ENCODE peak calls at places on chromosome 9, in five cellular contexts. H is choroid plexus epithelial cell, S is lung, K is mesothelial cell of epicardium, Q is pancreas. X is an unnamed sample.

GRCh38 chr9:112232233-112232632 is 57.1 kb upstream of the SUSD1 start:
- DNase-seq in K (no peak), S (no peak), Q (no peak), H (no peak), X (no peak)

GRCh38 chr9:94812343-94812742 is 85.8 kb downstream of the AOPEP start:
- DNase-seq in Q (no peak), K (no peak), H (peak), S (no peak), X (no peak)

GRCh38 chr9:100590481-100590880 is 12.6 kb downstream of the CAVIN4 start:
- DNase-seq in H (peak), S (no peak), K (no peak), Q (no peak), X (no peak)

GRCh38 chr9:111807197-111807596 is 12.5 kb upstream of the SHOC1 start:
- DNase-seq in S (no peak), Q (no peak), H (no peak), K (no peak), X (no peak)

GRCh38 chr9:32524558-32525461 is 1.2 kb downstream of the RIGI start:
- DNase-seq in K (no peak), H (peak), Q (peak), S (peak), X (no peak)

GRCh38 chr9:36174731-36175130 is 5.5 kb downstream of the CCIN start:
- DNase-seq in S (no peak), H (no peak), K (no peak), Q (no peak), X (no peak)

GRCh38 chr9:6715755-6716643 is 41.8 kb upstream of the KDM4C start:
- DNase-seq in K (no peak), Q (peak), S (peak), H (peak), X (peak)

GRCh38 chr9:26131891-26132290 is 453.6 kb upstream of the TUSC1 start:
- DNase-seq in Q (no peak), S (no peak), H (peak), K (no peak), X (no peak)

GRCh38 chr9:121344062-121344696 is 25.9 kb downstream of the STOM start:
- DNase-seq in S (no peak), K (no peak), H (no peak), Q (no peak), X (no peak)

GRCh38 chr9:89477811-89478583 is 19.9 kb downstream of the SEMA4D start:
- DNase-seq in Q (peak), H (peak), S (no peak), K (no peak), X (no peak)

GRCh38 chr9:26955222-26955903 is 849 bp upstream of the IFT74 start:
- DNase-seq in Q (no peak), H (no peak), S (no peak), K (no peak), X (no peak)

GRCh38 chr9:89234636-89235035 is 56.0 kb upstream of the SHC3 start:
- DNase-seq in H (no peak), Q (no peak), K (no peak), S (peak), X (no peak)

GRCh38 chr9:9819886-9820285 is 792.9 kb downstream of the PTPRD start:
- DNase-seq in K (no peak), S (no peak), H (no peak), Q (no peak), X (no peak)

GRCh38 chr9:128361981-128362646 is 9.1 kb upstream of the URM1 start:
- DNase-seq in H (peak), K (peak), Q (peak), S (peak), X (peak)

DNA sequence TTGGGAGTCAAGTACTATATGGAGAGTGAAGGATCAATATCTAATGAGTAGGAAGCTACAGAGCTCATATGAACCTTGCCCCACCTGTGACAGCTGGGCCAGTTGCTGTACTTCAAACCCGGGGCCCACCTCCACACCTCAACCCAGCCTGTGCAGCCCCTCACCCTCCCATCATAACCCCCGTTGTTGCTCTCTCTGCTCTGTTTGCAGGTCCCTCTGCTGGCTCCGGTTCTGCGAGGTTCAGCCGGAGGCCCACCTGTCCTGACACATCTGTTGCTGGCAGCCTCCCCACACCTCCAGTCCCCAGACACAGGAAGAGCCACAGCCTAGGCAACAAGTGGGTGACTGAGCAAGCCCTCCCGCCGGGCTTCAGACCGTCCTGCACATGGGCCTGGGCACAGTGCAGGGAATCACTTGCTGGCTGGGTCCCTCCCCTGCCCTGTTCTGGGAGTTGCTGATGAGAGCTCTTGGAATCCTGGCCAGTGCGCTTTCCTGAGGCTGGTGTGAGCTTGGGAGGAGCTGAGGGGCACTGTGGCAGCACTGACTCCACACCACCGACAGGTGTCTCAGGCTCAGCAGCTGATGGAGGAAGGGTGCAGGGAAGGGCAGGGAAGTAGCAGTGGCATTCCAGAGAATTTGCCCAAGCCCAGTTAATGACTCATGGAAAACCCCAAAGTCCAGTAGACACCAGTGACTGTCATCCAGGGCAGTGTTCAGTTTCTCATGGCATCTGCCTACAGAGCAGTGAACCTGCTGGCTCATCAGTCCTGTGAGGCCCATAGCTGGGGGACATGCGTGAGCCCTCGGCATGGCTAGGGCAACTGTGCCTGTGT is 69.5 kb upstream of the GARNL3 start:
- DNase-seq in Q (no peak), H (no peak), S (no peak), K (no peak), X (no peak)
- TF ChIP-seq CTCF in Q (no peak), H (no peak), S (no peak), K (no peak), X (no peak)

GRCh38 chr9:123957731-123958130 is 27.8 kb upstream of the DENND1A start:
- DNase-seq in S (no peak), H (no peak), K (no peak), Q (no peak), X (no peak)
- TF ChIP-seq CTCF in S (no peak), H (no peak), K (no peak), Q (no peak), X (no peak)

DNA sequence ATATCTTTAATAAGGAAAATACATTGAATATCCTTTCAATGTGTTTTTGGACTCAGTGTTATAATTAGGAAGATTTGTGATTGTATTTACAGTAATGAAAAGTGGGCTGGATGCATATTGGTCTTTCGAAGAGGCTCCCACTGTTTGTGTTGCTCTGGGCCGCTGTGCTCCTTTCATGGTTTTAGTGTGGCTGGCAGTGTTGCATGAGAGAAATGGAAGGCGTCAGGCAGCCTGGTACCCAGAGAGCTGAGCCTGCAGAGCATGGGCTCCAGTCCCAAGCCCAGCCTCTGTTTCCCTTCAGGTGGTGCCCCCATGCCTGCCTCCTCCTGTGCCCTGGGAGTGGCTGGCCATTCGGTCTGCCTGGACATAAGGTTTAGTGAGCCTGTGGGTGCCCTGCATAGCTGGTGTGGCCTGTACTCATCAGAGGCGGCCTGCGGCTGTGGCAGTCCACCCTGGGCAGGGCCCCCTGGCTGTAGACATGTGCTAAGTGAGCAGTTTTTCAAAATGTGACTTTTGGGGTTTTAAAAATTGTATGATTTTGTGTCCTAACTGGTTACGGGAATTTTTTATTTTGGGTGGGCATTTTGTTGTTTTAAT is 27.4 kb upstream of the FAM120AOS start:
- DNase-seq in Q (no peak), H (no peak), S (no peak), K (no peak), X (no peak)
- TF ChIP-seq CTCF in Q (no peak), H (peak), S (no peak), K (no peak), X (no peak)

DNA sequence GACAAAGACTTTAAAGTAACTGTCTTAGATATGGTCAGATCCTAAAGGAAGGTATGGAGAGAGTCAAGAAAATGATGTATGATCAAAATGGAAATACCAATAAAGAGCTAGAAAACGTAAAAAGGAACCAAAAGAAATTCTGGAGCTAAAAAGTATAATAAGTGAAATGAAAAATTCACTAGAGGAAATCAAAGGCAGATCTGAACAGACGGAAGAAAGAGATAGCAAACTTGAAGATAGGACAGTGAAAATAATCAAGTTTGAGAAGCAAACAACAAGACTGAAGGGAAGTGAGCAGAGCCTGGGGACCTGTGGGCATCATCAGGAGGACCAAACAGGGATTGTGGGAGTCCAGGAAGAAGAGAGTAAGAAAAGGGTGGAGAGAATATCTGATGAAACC is 115.4 kb downstream of the EHMT1 start:
- DNase-seq in K (no peak), Q (no peak), H (no peak), S (no peak), X (no peak)
- TF ChIP-seq CTCF in K (no peak), Q (no peak), H (no peak), S (no peak), X (no peak)

GRCh38 chr9:137095664-137096517 is 9.1 kb downstream of the MAN1B1 start:
- DNase-seq in H (no peak), K (no peak), S (no peak), Q (no peak), X (peak)
- TF ChIP-seq CTCF in H (no peak), K (no peak), S (peak), Q (no peak), X (peak)

DNA sequence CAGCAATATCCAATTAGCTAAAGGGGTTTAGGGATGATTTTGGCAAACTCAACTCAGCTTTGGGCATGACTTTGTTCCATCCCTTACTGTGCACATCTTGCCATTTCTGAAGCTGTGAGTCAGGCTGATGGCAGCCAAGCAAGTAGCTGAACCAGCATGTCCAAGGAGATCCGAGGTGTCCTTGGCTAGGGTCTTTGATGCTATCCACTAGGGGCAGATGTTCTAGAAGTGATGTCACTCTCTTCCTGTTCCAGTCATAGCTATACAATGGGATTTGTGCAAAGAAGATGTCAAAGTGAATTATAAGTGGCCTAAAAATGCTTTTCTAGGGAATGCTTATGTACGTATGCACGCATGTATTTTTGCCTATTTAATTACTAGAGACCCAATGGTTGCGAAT is 160.8 kb upstream of the PAPPA start:
- DNase-seq in K (no peak), H (peak), S (no peak), Q (no peak), X (no peak)
- TF ChIP-seq CTCF in K (no peak), H (peak), S (no peak), Q (no peak), X (no peak)

GRCh38 chr9:83538172-83538889 is at the start of gene FRMD3:
- DNase-seq in H (peak), Q (peak), S (peak), K (peak), X (no peak)
- TF ChIP-seq CTCF in H (peak), Q (peak), S (no peak), K (peak), X (no peak)

DNA sequence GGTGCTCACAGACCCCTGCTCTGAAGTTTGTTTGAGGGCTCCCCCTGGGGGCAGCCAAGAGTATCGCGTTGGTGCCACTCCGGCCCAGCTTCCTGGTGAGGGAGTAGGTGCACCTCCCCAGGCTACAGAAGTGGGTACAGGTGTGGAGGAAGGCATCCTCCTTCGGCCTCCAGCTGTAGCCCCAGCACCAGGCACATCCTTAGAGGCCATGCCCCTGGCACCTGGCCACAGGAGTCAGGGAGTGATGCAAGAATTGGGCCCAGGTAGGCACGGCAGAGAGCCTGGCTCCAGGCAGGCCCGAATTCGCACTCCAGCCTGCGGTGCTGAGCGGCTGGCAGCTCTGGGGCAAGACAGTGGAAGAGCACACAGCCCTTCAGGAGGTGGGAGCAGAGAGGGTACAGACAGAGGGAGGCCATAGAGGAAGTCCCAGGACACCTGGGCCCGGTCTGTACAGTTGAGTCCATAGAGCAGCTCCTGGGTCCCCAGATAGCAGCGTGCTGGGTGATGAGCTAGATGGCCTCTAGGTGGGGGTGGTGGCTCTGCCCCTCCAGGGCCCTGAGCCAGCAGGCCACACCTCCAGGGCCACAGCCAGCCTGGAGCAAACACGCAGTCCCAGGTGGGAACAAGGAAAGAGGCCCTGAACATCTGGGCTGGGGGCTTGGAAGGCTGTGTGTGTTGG is 2.4 kb downstream of the SAPCD2 start:
- DNase-seq in K (peak), S (peak), Q (peak), H (peak), X (peak)
- TF ChIP-seq CTCF in K (peak), S (peak), Q (peak), H (peak), X (peak)

GRCh38 chr9:13213998-13214397 is 65.5 kb downstream of the MPDZ start:
- DNase-seq in S (no peak), K (no peak), Q (no peak), H (no peak), X (no peak)
- TF ChIP-seq CTCF in S (no peak), K (no peak), Q (no peak), H (no peak), X (no peak)

X was measured in natural killer cell.